ENCODE peak calls at places on chromosomes 2 and 18, in seven cellular contexts. U is HEK293T, X is HepG2, K is WTC11, S is HCT116, L is K562, I is GM12878. M is an unnamed sample.

GRCh38 chr18:77478619-77479018 is 229.0 kb downstream of the GALR1 start:
- DNase-seq in S (no peak), L (peak), U (no peak), I (no peak), K (no peak), X (peak), M (no peak)

GRCh38 chr2:60441791-60442190 is 111.7 kb downstream of the BCL11A start:
- DNase-seq in K (no peak), X (no peak), S (no peak), U (no peak), I (no peak), L (no peak), M (no peak)

GRCh38 chr2:44572196-44572900 is 210.6 kb downstream of the CAMKMT start:
- DNase-seq in U (no peak), K (no peak), S (no peak), L (no peak), X (no peak), I (no peak), M (no peak)

GRCh38 chr2:170747921-170748320 is 22.3 kb upstream of the ERICH2 start:
- DNase-seq in K (no peak), L (peak), S (no peak), X (no peak), I (no peak), U (no peak), M (no peak)

GRCh38 chr2:24494415-24494814 is 3.4 kb downstream of the NCOA1 start:
- DNase-seq in L (peak), S (no peak), X (no peak), K (no peak), I (no peak), U (no peak), M (no peak)

GRCh38 chr2:144409241-144409640 is 110.7 kb downstream of the ZEB2 start:
- DNase-seq in K (no peak), L (no peak), U (no peak), S (no peak), I (no peak), X (no peak), M (no peak)

GRCh38 chr2:17709897-17710296 is 43.7 kb downstream of the SMC6 start:
- DNase-seq in I (no peak), S (no peak), L (peak), X (no peak), K (no peak), U (no peak), M (no peak)

GRCh38 chr2:47559079-47559684 is 156.2 kb downstream of the MSH2 start:
- DNase-seq in I (no peak), U (no peak), X (no peak), S (no peak), L (no peak), K (no peak), M (no peak)

GRCh38 chr18:68436485-68436884 is 278.4 kb downstream of the TMX3 start:
- DNase-seq in K (no peak), X (no peak), S (no peak), U (no peak), I (no peak), L (no peak), M (no peak)

GRCh38 chr2:189492451-189492850 is 51.2 kb downstream of the WDR75 start:
- DNase-seq in S (no peak), L (no peak), I (no peak), U (no peak), K (no peak), X (no peak), M (no peak)

GRCh38 chr2:162582357-162582798 is 238.4 kb downstream of the GCA start:
- DNase-seq in S (no peak), K (no peak), I (no peak), U (no peak), L (no peak), X (peak), M (no peak)

GRCh38 chr18:23784811-23785245 is 95.6 kb downstream of the LAMA3 start:
- DNase-seq in U (peak), K (no peak), S (no peak), I (no peak), X (no peak), L (no peak), M (peak)

GRCh38 chr18:59218018-59218417 is 1.9 kb upstream of the GRP start:
- DNase-seq in U (no peak), S (no peak), K (no peak), X (no peak), L (no peak), I (no peak), M (no peak)

GRCh38 chr2:121554998-121555397 is 24.3 kb downstream of the RNU4ATAC start:
- DNase-seq in K (no peak), S (no peak), U (no peak), L (no peak), I (no peak), X (no peak), M (no peak)

GRCh38 chr2:26764078-26764887 is at the start of gene SLC35F6:
- DNase-seq in I (no peak), K (peak), U (peak), S (no peak), X (peak), L (peak), M (no peak)

GRCh38 chr2:115654362-115654761 is 1211.9 kb downstream of the DPP10 start:
- DNase-seq in L (no peak), U (no peak), S (no peak), I (no peak), K (no peak), X (no peak), M (no peak)

GRCh38 chr18:70522183-70522582 is 233.3 kb downstream of the SOCS6 start:
- DNase-seq in I (no peak), L (no peak), S (no peak), U (no peak), X (no peak), K (no peak), M (no peak)

GRCh38 chr2:217964255-217964654 is 38.5 kb downstream of the TNS1 start:
- DNase-seq in I (no peak), X (no peak), U (no peak), L (no peak), S (no peak), K (no peak), M (no peak)

GRCh38 chr18:36758623-36759022 is 70.2 kb downstream of the TPGS2 start:
- DNase-seq in X (no peak), K (no peak), U (no peak), S (no peak), L (no peak), I (no peak), M (no peak)

GRCh38 chr18:77249583-77250500 is at the start of gene GALR1:
- DNase-seq in S (no peak), K (peak), U (no peak), X (no peak), I (no peak), L (no peak), M (peak)

GRCh38 chr18:448116-448515 is 52.4 kb downstream of the COLEC12 start:
- DNase-seq in I (no peak), K (no peak), S (no peak), L (no peak), X (no peak), U (no peak), M (no peak)

GRCh38 chr18:453399-453798 is 47.1 kb downstream of the COLEC12 start:
- DNase-seq in U (no peak), I (no peak), L (no peak), K (no peak), S (no peak), X (no peak), M (no peak)

GRCh38 chr18:452801-453200 is 47.7 kb downstream of the COLEC12 start:
- DNase-seq in K (no peak), I (no peak), S (no peak), X (no peak), U (no peak), L (no peak), M (no peak)

GRCh38 chr18:446941-447560 is 53.5 kb downstream of the COLEC12 start:
- DNase-seq in K (no peak), I (no peak), U (no peak), S (no peak), X (no peak), L (no peak), M (no peak)

GRCh38 chr18:449374-449773 is 51.1 kb downstream of the COLEC12 start:
- DNase-seq in U (peak), X (peak), K (peak), I (no peak), L (no peak), S (peak), M (no peak)
- TF ChIP-seq SP1 in U (no peak), X (no peak), K (no peak), I (no peak), L (no peak), S (no peak), M (no peak)

GRCh38 chr2:71889991-71890684 is 257.5 kb downstream of the CYP26B1 start:
- DNase-seq in L (no peak), I (no peak), X (no peak), S (no peak), K (no peak), U (no peak), M (no peak)
- TF ChIP-seq SP1 in L (no peak), I (no peak), X (no peak), S (no peak), K (no peak), U (no peak), M (no peak)

DNA sequence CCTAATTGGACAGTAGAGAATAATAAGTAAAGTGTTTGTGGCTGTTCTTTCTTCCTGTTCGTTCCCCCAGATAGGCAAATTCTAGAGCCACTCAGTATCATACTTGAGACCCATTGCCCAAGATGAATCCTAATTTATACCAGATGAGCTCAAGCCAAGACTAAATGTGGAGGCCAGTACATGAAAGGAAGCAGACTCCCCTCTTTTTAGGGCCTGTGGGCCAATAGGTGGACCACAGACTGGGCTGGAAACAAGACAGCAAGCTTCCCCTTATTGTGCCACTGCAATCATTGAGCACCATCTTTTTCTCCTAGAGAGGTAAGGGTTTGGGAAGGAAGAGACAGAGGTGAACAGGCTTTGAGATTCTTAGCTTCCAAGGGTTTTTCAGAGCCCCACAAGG is 141.9 kb downstream of the MGAT5 start:
- DNase-seq in I (no peak), U (no peak), L (no peak), K (no peak), X (no peak), S (no peak), M (no peak)
- TF ChIP-seq SP1 in I (no peak), U (no peak), L (no peak), K (no peak), X (no peak), S (no peak), M (no peak)

DNA sequence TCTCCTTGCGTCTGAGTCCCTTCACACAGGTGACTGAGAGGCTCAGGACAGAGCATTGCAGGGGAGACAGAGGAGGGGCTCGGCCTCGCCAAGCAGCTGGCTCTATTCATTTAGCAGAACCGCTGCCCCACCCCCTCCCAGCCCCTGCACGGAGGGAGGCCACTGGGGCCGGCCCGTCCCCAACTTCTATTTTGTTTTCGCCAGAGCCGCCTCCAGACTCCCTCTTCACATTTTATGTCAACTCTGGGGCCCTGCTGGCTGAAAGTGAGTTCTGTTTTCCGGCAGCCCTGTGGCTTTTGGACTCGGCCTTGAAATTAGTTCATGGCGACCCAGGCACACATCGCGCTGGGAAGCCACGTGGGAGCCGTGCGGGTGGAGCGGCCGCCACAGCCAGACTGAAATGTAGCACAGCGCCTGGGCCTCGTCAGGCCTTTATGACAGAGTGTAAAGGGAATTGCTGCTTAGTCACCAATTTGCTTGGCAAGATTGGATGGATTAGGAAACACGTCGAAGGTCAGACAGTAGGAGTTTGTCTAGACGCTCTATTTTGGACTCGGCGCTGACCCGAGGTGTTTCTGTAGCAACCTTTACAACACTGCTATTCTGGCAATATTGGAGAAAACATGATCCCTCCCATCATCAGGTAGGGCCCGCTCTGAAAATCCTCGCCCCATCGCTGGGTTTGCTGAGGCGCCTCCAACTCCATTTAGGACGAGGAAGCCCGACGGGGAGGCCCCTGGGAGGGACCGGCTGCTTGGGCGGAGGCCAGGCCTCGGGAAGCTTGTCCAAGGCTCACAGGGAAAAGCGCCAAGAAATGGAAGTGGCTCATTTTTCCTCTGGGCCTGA is 90.7 kb upstream of the CTDP1 start:
- DNase-seq in L (no peak), S (no peak), I (no peak), U (no peak), K (peak), X (peak), M (peak)
- TF ChIP-seq SP1 in L (no peak), S (no peak), I (no peak), U (no peak), K (no peak), X (no peak), M (no peak)

DNA sequence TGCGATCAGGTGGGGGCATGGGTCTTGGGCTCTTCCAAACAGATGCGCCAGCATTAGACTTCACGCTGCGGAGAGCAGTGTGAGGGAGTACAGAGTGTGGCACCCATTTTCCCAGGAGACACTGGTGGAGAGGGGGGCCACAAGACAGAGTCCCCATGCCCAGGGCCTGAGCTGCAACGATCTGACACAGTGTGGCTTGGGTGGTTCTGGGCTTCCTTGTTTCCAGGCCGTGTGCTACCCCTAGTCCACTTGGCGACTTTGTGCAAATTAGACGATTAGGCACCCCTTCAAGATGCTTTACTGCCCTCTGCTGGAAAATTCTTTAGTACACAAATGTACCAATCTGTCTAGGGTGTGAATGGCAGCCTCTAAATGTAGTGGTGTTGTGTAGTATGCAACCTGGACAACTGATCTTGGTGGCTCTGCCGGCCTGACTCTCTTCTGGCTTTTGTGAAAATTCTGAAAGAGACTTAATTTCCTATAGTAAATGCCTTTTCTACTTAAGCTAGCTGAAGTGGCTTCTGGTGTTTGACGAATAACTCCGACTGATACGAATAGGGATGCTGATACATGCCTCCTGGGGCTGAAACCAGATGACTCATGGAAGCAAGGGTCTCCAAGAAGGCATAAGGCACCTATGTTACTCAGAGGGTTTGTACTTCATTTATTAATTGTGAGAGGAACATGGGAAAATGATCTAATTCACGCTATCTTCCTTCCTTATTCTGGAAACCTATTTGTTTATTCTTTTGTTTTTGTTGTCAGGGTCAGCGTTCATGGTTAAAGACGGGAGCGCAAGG is 92.3 kb upstream of the SMAD2 start:
- DNase-seq in S (peak), K (peak), U (peak), X (peak), L (peak), I (peak), M (no peak)
- TF ChIP-seq SP1 in S (no peak), K (no peak), U (no peak), X (no peak), L (no peak), I (no peak), M (no peak)

DNA sequence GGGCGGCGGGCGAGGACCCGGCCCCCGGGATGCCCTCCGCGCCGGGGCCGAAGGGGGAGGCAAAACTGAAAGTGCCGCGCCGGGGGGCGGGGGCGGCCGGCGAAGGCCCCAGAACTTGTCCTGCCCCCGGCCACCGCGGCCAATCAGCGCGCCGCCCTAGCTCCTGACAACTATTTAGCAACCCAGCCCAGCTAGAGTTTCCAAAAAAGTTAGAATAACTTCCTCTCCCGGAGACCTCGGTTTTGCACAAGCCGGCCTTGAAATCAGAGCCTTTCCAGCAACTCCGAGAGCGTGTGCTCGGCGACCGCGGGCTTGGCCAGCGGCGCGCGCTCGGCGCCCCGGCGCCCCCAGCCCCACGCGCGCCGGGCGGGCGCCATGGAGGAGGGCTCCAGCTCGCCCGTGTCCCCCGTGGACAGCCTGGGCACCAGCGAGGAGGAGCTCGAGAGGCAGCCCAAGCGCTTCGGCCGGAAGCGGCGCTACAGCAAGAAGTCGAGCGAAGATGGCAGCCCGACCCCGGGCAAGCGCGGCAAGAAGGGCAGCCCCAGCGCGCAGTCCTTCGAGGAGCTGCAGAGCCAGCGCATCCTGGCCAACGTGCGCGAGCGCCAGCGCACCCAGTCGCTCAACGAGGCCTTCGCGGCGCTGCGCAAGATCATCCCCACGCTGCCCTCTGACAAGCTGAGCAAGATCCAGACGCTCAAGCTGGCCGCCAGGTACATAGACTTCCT is at the start of gene TWIST2:
- DNase-seq in U (no peak), S (no peak), I (no peak), L (no peak), X (no peak), K (peak), M (peak)
- TF ChIP-seq SP1 in U (no peak), S (no peak), I (no peak), L (no peak), X (no peak), K (peak), M (no peak)

GRCh38 chr2:118240276-118240675 is 152.0 kb downstream of the INSIG2 start:
- DNase-seq in I (no peak), K (no peak), U (no peak), X (no peak), S (no peak), L (no peak), M (no peak)

GRCh38 chr2:118239284-118239683 is 151.0 kb downstream of the INSIG2 start:
- DNase-seq in X (no peak), U (no peak), L (no peak), K (no peak), I (no peak), S (no peak), M (no peak)

GRCh38 chr2:118242216-118242615 is 153.9 kb downstream of the INSIG2 start:
- DNase-seq in L (no peak), K (no peak), S (no peak), U (no peak), I (no peak), X (no peak), M (no peak)

GRCh38 chr2:118241128-118241527 is 152.9 kb downstream of the INSIG2 start:
- DNase-seq in U (no peak), L (no peak), X (no peak), K (no peak), I (no peak), S (no peak), M (no peak)

GRCh38 chr2:118237451-118237850 is 149.2 kb downstream of the INSIG2 start:
- DNase-seq in S (no peak), K (peak), U (no peak), X (no peak), L (no peak), I (no peak), M (no peak)
- TF ChIP-seq SP1 in S (no peak), K (no peak), U (no peak), X (no peak), L (no peak), I (no peak), M (no peak)

GRCh38 chr2:28449489-28450395 is 46.1 kb upstream of the PLB1 start:
- DNase-seq in I (no peak), X (no peak), K (no peak), S (peak), U (no peak), L (peak), M (no peak)
- TF ChIP-seq SP1 in I (no peak), X (no peak), K (no peak), S (no peak), U (no peak), L (no peak), M (no peak)